ENCODE peak calls at places on chromosomes 5 and 9, in five cellular contexts. C is psoas muscle; L is CD4-positive, alpha-beta T cell; G is right lobe of liver; W is A673. I is an unnamed sample.

GRCh38 chr9:126442636-126443035 is 116.0 kb downstream of the MVB12B start:
- DNase-seq in L (no peak), C (no peak), W (no peak), G (no peak), I (no peak)

GRCh38 chr9:3916984-3917383 is 382.9 kb downstream of the GLIS3 start:
- DNase-seq in W (peak), C (no peak), G (no peak), L (no peak), I (no peak)

GRCh38 chr9:135684691-135685090 is 14.6 kb downstream of the SOHLH1 start:
- DNase-seq in L (no peak), C (no peak), W (no peak), G (no peak), I (no peak)

GRCh38 chr5:61735531-61735930 is 403.5 kb downstream of the ZSWIM6 start:
- DNase-seq in L (no peak), G (no peak), W (no peak), C (no peak), I (no peak)

GRCh38 chr5:167723254-167723871 is 568.1 kb upstream of the WWC1 start:
- DNase-seq in W (peak), L (peak), C (peak), G (peak), I (peak)

GRCh38 chr5:176416123-176416924 is at the start of gene CLTB:
- DNase-seq in W (peak), G (peak), L (peak), C (peak), I (peak)

GRCh38 chr5:107673106-107673367 is 2.3 kb upstream of the EFNA5 start:
- DNase-seq in G (no peak), C (no peak), L (no peak), W (no peak), I (no peak)

GRCh38 chr9:131273146-131273545 is 3.2 kb downstream of the FAM78A start:
- DNase-seq in L (no peak), W (no peak), G (no peak), C (peak), I (no peak)

GRCh38 chr5:114789773-114790402 is 379.8 kb downstream of the TRIM36 start:
- DNase-seq in G (no peak), W (peak), L (no peak), C (no peak), I (no peak)
- TF ChIP-seq CTCF in G (peak), W (peak), L (no peak), C (peak), I (peak)

GRCh38 chr5:6461006-6461405 is 12.3 kb downstream of the UBE2QL1 start:
- DNase-seq in W (no peak), L (no peak), G (no peak), C (no peak), I (no peak)
- TF ChIP-seq CTCF in W (no peak), L (no peak), G (no peak), C (no peak), I (no peak)

DNA sequence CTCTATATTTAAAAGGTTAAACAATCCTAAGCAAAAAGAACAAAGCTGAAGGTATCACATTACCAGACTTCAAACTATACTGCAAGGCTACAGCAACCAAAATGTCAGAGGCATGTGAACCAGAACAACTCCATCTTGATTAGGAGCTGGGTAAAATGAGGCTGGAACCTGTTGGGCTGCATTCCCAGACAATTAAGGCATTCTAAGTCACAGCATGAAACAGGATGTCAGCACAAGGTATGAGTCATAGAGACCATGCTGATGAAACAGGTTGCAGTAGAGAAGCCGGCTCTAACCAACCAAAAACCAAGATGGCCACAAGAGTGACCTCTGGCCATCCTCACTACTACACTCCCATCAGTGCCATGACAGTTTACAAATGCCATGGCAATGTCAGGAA is 252.0 kb downstream of the RASEF start:
- DNase-seq in L (no peak), W (peak), C (no peak), G (no peak), I (no peak)
- TF ChIP-seq CTCF in L (no peak), W (no peak), C (no peak), G (no peak), I (no peak)

GRCh38 chr5:156824800-156825199 is 25.3 kb upstream of the PPP1R2B start:
- DNase-seq in C (no peak), W (peak), L (no peak), G (no peak), I (no peak)
- TF ChIP-seq CTCF in C (peak), W (peak), L (no peak), G (peak), I (peak)

GRCh38 chr9:35746583-35746982 is 2.4 kb downstream of the GBA2 start:
- DNase-seq in G (peak), L (no peak), C (no peak), W (no peak), I (no peak)
- TF ChIP-seq CTCF in G (no peak), L (no peak), C (no peak), W (no peak), I (no peak)

I was measured in progenitor cell of endocrine pancreas.